ENCODE peak calls at places on chromosomes 11 and 22, in five cellular contexts. One of them, this sample, is unnamed.

GRCh38 chr11:71498091-71498490 is 29.0 kb upstream of the KRTAP5-7 start:
- DNase-seq in AG10803: no peak
- DNase-seq in activated naive CD4-positive, alpha-beta T cell: no peak
- DNase-seq in effector memory CD4-positive, alpha-beta T cell: no peak
- DNase-seq in stimulated activated CD4-positive, alpha-beta T cell treated with anti-CD3 and anti-CD28 coated beads, TNF-alpha, amount 100 ng/mL, for 4 hours: no peak
- DNase-seq in this sample: no peak

GRCh38 chr11:67376421-67376820 is 3.0 kb upstream of the CLCF1 start:
- DNase-seq in effector memory CD4-positive, alpha-beta T cell: no peak
- DNase-seq in stimulated activated CD4-positive, alpha-beta T cell treated with anti-CD3 and anti-CD28 coated beads, TNF-alpha, amount 100 ng/mL, for 4 hours: no peak
- DNase-seq in AG10803: no peak
- DNase-seq in activated naive CD4-positive, alpha-beta T cell: no peak
- DNase-seq in this sample: no peak

GRCh38 chr11:88801484-88802123 is 264.2 kb downstream of the GRM5 start:
- DNase-seq in effector memory CD4-positive, alpha-beta T cell: no peak
- DNase-seq in activated naive CD4-positive, alpha-beta T cell: no peak
- DNase-seq in AG10803: no peak
- DNase-seq in stimulated activated CD4-positive, alpha-beta T cell treated with anti-CD3 and anti-CD28 coated beads, TNF-alpha, amount 100 ng/mL, for 4 hours: no peak
- DNase-seq in this sample: no peak

GRCh38 chr22:44451016-44451415 is 47.0 kb downstream of the RTL6 start:
- DNase-seq in AG10803: no peak
- DNase-seq in stimulated activated CD4-positive, alpha-beta T cell treated with anti-CD3 and anti-CD28 coated beads, TNF-alpha, amount 100 ng/mL, for 4 hours: no peak
- DNase-seq in activated naive CD4-positive, alpha-beta T cell: no peak
- DNase-seq in effector memory CD4-positive, alpha-beta T cell: no peak
- DNase-seq in this sample: no peak

GRCh38 chr11:131354251-131354701 is 16.1 kb upstream of the NTM start:
- DNase-seq in effector memory CD4-positive, alpha-beta T cell: no peak
- DNase-seq in activated naive CD4-positive, alpha-beta T cell: no peak
- DNase-seq in stimulated activated CD4-positive, alpha-beta T cell treated with anti-CD3 and anti-CD28 coated beads, TNF-alpha, amount 100 ng/mL, for 4 hours: no peak
- DNase-seq in AG10803: no peak
- DNase-seq in this sample: no peak

GRCh38 chr11:123056835-123057491 is 5.0 kb downstream of the HSPA8 start:
- DNase-seq in stimulated activated CD4-positive, alpha-beta T cell treated with anti-CD3 and anti-CD28 coated beads, TNF-alpha, amount 100 ng/mL, for 4 hours: no peak
- DNase-seq in effector memory CD4-positive, alpha-beta T cell: no peak
- DNase-seq in activated naive CD4-positive, alpha-beta T cell: no peak
- DNase-seq in AG10803: no peak
- DNase-seq in this sample: peak

GRCh38 chr11:73321342-73322110 is 13.4 kb downstream of the ARHGEF17 start:
- DNase-seq in stimulated activated CD4-positive, alpha-beta T cell treated with anti-CD3 and anti-CD28 coated beads, TNF-alpha, amount 100 ng/mL, for 4 hours: no peak
- DNase-seq in activated naive CD4-positive, alpha-beta T cell: no peak
- DNase-seq in effector memory CD4-positive, alpha-beta T cell: no peak
- DNase-seq in AG10803: peak
- DNase-seq in this sample: no peak

GRCh38 chr22:30526656-30527055 is 19.9 kb downstream of the SEC14L6 start:
- DNase-seq in activated naive CD4-positive, alpha-beta T cell: no peak
- DNase-seq in AG10803: no peak
- DNase-seq in stimulated activated CD4-positive, alpha-beta T cell treated with anti-CD3 and anti-CD28 coated beads, TNF-alpha, amount 100 ng/mL, for 4 hours: no peak
- DNase-seq in effector memory CD4-positive, alpha-beta T cell: no peak
- DNase-seq in this sample: no peak

GRCh38 chr11:93740031-93740801 is 1.1 kb downstream of the TAF1D start:
- DNase-seq in AG10803: peak
- DNase-seq in effector memory CD4-positive, alpha-beta T cell: peak
- DNase-seq in stimulated activated CD4-positive, alpha-beta T cell treated with anti-CD3 and anti-CD28 coated beads, TNF-alpha, amount 100 ng/mL, for 4 hours: peak
- DNase-seq in activated naive CD4-positive, alpha-beta T cell: no peak
- DNase-seq in this sample: no peak

GRCh38 chr11:84117394-84117793 is 831.2 kb upstream of the CCDC90B start:
- DNase-seq in AG10803: no peak
- DNase-seq in stimulated activated CD4-positive, alpha-beta T cell treated with anti-CD3 and anti-CD28 coated beads, TNF-alpha, amount 100 ng/mL, for 4 hours: no peak
- DNase-seq in effector memory CD4-positive, alpha-beta T cell: no peak
- DNase-seq in activated naive CD4-positive, alpha-beta T cell: no peak
- DNase-seq in this sample: no peak

GRCh38 chr11:118536726-118537125 is 5.7 kb downstream of the TMEM25 start:
- DNase-seq in activated naive CD4-positive, alpha-beta T cell: no peak
- DNase-seq in AG10803: no peak
- DNase-seq in stimulated activated CD4-positive, alpha-beta T cell treated with anti-CD3 and anti-CD28 coated beads, TNF-alpha, amount 100 ng/mL, for 4 hours: no peak
- DNase-seq in effector memory CD4-positive, alpha-beta T cell: no peak
- DNase-seq in this sample: no peak

GRCh38 chr11:92211576-92212167 is 12.9 kb upstream of the FAT3 start:
- DNase-seq in activated naive CD4-positive, alpha-beta T cell: no peak
- DNase-seq in stimulated activated CD4-positive, alpha-beta T cell treated with anti-CD3 and anti-CD28 coated beads, TNF-alpha, amount 100 ng/mL, for 4 hours: no peak
- DNase-seq in effector memory CD4-positive, alpha-beta T cell: no peak
- DNase-seq in AG10803: peak
- DNase-seq in this sample: no peak

GRCh38 chr11:18699848-18700261 is 1.3 kb downstream of the TMEM86A start:
- DNase-seq in stimulated activated CD4-positive, alpha-beta T cell treated with anti-CD3 and anti-CD28 coated beads, TNF-alpha, amount 100 ng/mL, for 4 hours: no peak
- DNase-seq in effector memory CD4-positive, alpha-beta T cell: no peak
- DNase-seq in activated naive CD4-positive, alpha-beta T cell: no peak
- DNase-seq in AG10803: no peak
- DNase-seq in this sample: no peak

GRCh38 chr22:20565079-20565734 is 57.8 kb downstream of the MED15 start:
- DNase-seq in activated naive CD4-positive, alpha-beta T cell: no peak
- DNase-seq in effector memory CD4-positive, alpha-beta T cell: no peak
- DNase-seq in stimulated activated CD4-positive, alpha-beta T cell treated with anti-CD3 and anti-CD28 coated beads, TNF-alpha, amount 100 ng/mL, for 4 hours: no peak
- DNase-seq in AG10803: peak
- DNase-seq in this sample: no peak

GRCh38 chr11:116390963-116391362 is 381.8 kb downstream of the BUD13 start:
- DNase-seq in effector memory CD4-positive, alpha-beta T cell: no peak
- DNase-seq in AG10803: no peak
- DNase-seq in activated naive CD4-positive, alpha-beta T cell: no peak
- DNase-seq in stimulated activated CD4-positive, alpha-beta T cell treated with anti-CD3 and anti-CD28 coated beads, TNF-alpha, amount 100 ng/mL, for 4 hours: no peak
- DNase-seq in this sample: no peak

GRCh38 chr11:55949330-55949729 is 13.1 kb upstream of the OR5I1 start:
- DNase-seq in stimulated activated CD4-positive, alpha-beta T cell treated with anti-CD3 and anti-CD28 coated beads, TNF-alpha, amount 100 ng/mL, for 4 hours: no peak
- DNase-seq in activated naive CD4-positive, alpha-beta T cell: no peak
- DNase-seq in effector memory CD4-positive, alpha-beta T cell: no peak
- DNase-seq in AG10803: no peak
- DNase-seq in this sample: no peak

GRCh38 chr22:20111045-20111688 is 4.7 kb upstream of the RANBP1 start:
- DNase-seq in AG10803: peak
- DNase-seq in activated naive CD4-positive, alpha-beta T cell: no peak
- DNase-seq in effector memory CD4-positive, alpha-beta T cell: no peak
- DNase-seq in stimulated activated CD4-positive, alpha-beta T cell treated with anti-CD3 and anti-CD28 coated beads, TNF-alpha, amount 100 ng/mL, for 4 hours: no peak
- DNase-seq in this sample: peak

GRCh38 chr11:110655967-110656366 is 56.3 kb downstream of the ARHGAP20 start:
- DNase-seq in activated naive CD4-positive, alpha-beta T cell: no peak
- DNase-seq in AG10803: no peak
- DNase-seq in stimulated activated CD4-positive, alpha-beta T cell treated with anti-CD3 and anti-CD28 coated beads, TNF-alpha, amount 100 ng/mL, for 4 hours: no peak
- DNase-seq in effector memory CD4-positive, alpha-beta T cell: no peak
- DNase-seq in this sample: no peak

GRCh38 chr22:25358421-25359170 is 139.2 kb downstream of the CRYBB2 start:
- DNase-seq in stimulated activated CD4-positive, alpha-beta T cell treated with anti-CD3 and anti-CD28 coated beads, TNF-alpha, amount 100 ng/mL, for 4 hours: no peak
- DNase-seq in effector memory CD4-positive, alpha-beta T cell: no peak
- DNase-seq in activated naive CD4-positive, alpha-beta T cell: no peak
- DNase-seq in AG10803: no peak
- DNase-seq in this sample: no peak

GRCh38 chr11:29200776-29201574 is 815.9 kb downstream of the KCNA4 start:
- DNase-seq in effector memory CD4-positive, alpha-beta T cell: no peak
- DNase-seq in AG10803: no peak
- DNase-seq in activated naive CD4-positive, alpha-beta T cell: no peak
- DNase-seq in stimulated activated CD4-positive, alpha-beta T cell treated with anti-CD3 and anti-CD28 coated beads, TNF-alpha, amount 100 ng/mL, for 4 hours: no peak
- DNase-seq in this sample: no peak

GRCh38 chr11:75986966-75987365 is 172.0 kb downstream of the UVRAG start:
- DNase-seq in AG10803: no peak
- DNase-seq in effector memory CD4-positive, alpha-beta T cell: no peak
- DNase-seq in activated naive CD4-positive, alpha-beta T cell: no peak
- DNase-seq in stimulated activated CD4-positive, alpha-beta T cell treated with anti-CD3 and anti-CD28 coated beads, TNF-alpha, amount 100 ng/mL, for 4 hours: no peak
- DNase-seq in this sample: no peak

GRCh38 chr11:64717268-64717578 is 5.8 kb downstream of the NRXN2 start:
- DNase-seq in AG10803: no peak
- DNase-seq in activated naive CD4-positive, alpha-beta T cell: no peak
- DNase-seq in stimulated activated CD4-positive, alpha-beta T cell treated with anti-CD3 and anti-CD28 coated beads, TNF-alpha, amount 100 ng/mL, for 4 hours: no peak
- DNase-seq in effector memory CD4-positive, alpha-beta T cell: no peak
- DNase-seq in this sample: no peak

GRCh38 chr22:21570398-21570797 is 2.9 kb downstream of the UBE2L3 start:
- DNase-seq in activated naive CD4-positive, alpha-beta T cell: no peak
- DNase-seq in AG10803: no peak
- DNase-seq in effector memory CD4-positive, alpha-beta T cell: no peak
- DNase-seq in stimulated activated CD4-positive, alpha-beta T cell treated with anti-CD3 and anti-CD28 coated beads, TNF-alpha, amount 100 ng/mL, for 4 hours: no peak
- DNase-seq in this sample: no peak

GRCh38 chr22:44926124-44926475 is 83.7 kb downstream of the PHF21B start:
- DNase-seq in activated naive CD4-positive, alpha-beta T cell: no peak
- DNase-seq in stimulated activated CD4-positive, alpha-beta T cell treated with anti-CD3 and anti-CD28 coated beads, TNF-alpha, amount 100 ng/mL, for 4 hours: no peak
- DNase-seq in AG10803: no peak
- DNase-seq in effector memory CD4-positive, alpha-beta T cell: no peak
- DNase-seq in this sample: no peak

GRCh38 chr11:9735919-9736318 is 72.0 kb downstream of the SWAP70 start:
- DNase-seq in AG10803: no peak
- DNase-seq in effector memory CD4-positive, alpha-beta T cell: no peak
- DNase-seq in activated naive CD4-positive, alpha-beta T cell: no peak
- DNase-seq in stimulated activated CD4-positive, alpha-beta T cell treated with anti-CD3 and anti-CD28 coated beads, TNF-alpha, amount 100 ng/mL, for 4 hours: no peak
- DNase-seq in this sample: no peak

GRCh38 chr11:120117991-120118390 is 19.9 kb downstream of the TRIM29 start:
- DNase-seq in AG10803: no peak
- DNase-seq in activated naive CD4-positive, alpha-beta T cell: no peak
- DNase-seq in stimulated activated CD4-positive, alpha-beta T cell treated with anti-CD3 and anti-CD28 coated beads, TNF-alpha, amount 100 ng/mL, for 4 hours: no peak
- DNase-seq in effector memory CD4-positive, alpha-beta T cell: no peak
- DNase-seq in this sample: no peak